ENCODE peak calls at places on chromosomes 3 and 15, in nine cellular contexts. J, K, O, B, V, A, L, N and M are unnamed samples.

GRCh38 chr3:24437326-24437725 is 57.3 kb downstream of the THRB start:
- DNase-seq in J (no peak), K (no peak), O (no peak), B (no peak), V (no peak), A (no peak), L (no peak), N (no peak), M (no peak)

GRCh38 chr3:52714335-52715302 is 8.7 kb downstream of the SPCS1 start:
- DNase-seq in J (no peak), K (no peak), O (peak), B (no peak), V (no peak), A (no peak), L (no peak), N (no peak), M (no peak)

GRCh38 chr3:18443670-18444596 is 18.8 kb upstream of the SATB1 start:
- DNase-seq in J (no peak), K (peak), O (peak), B (peak), V (peak), A (no peak), L (no peak), N (no peak), M (no peak)

GRCh38 chr15:48693474-48693873 is 48.0 kb upstream of the FBN1 start:
- DNase-seq in J (no peak), K (no peak), O (no peak), B (no peak), V (no peak), A (no peak), L (no peak), N (no peak), M (no peak)

GRCh38 chr3:32891365-32891764 is 60.1 kb upstream of the CCR4 start:
- DNase-seq in J (no peak), K (no peak), O (no peak), B (no peak), V (no peak), A (no peak), L (no peak), N (no peak), M (no peak)

GRCh38 chr3:31377045-31377642 is 155.6 kb upstream of the STT3B start:
- DNase-seq in J (no peak), K (peak), O (peak), B (no peak), V (peak), A (peak), L (peak), N (no peak), M (peak)

GRCh38 chr15:38002883-38003477 is 68.5 kb downstream of the TMCO5A start:
- DNase-seq in J (no peak), K (no peak), O (peak), B (peak), V (peak), A (no peak), L (no peak), N (no peak), M (peak)

GRCh38 chr15:80419546-80419945 is 15.4 kb downstream of the ARNT2 start:
- DNase-seq in J (no peak), K (no peak), O (no peak), B (no peak), V (no peak), A (no peak), L (no peak), N (no peak), M (no peak)

GRCh38 chr15:80275946-80276345 is 23.9 kb upstream of the CTXND1 start:
- DNase-seq in J (no peak), K (no peak), O (peak), B (no peak), V (peak), A (no peak), L (peak), N (no peak), M (no peak)

GRCh38 chr3:190709351-190709773 is 153.1 kb downstream of the GMNC start:
- DNase-seq in J (no peak), K (no peak), O (no peak), B (no peak), V (peak), A (no peak), L (no peak), N (no peak), M (no peak)

GRCh38 chr3:135106445-135106844 is 311.4 kb downstream of the EPHB1 start:
- DNase-seq in J (no peak), K (no peak), O (peak), B (no peak), V (peak), A (no peak), L (no peak), N (no peak), M (no peak)

GRCh38 chr3:197023241-197023997 is 6.2 kb downstream of the MELTF start:
- DNase-seq in J (peak), K (no peak), O (no peak), B (no peak), V (no peak), A (no peak), L (no peak), N (no peak), M (no peak)

GRCh38 chr3:149085828-149086231 is 503 bp downstream of the HLTF start:
- DNase-seq in J (no peak), K (no peak), O (peak), B (no peak), V (peak), A (no peak), L (peak), N (peak), M (no peak)

GRCh38 chr15:67004142-67004541 is 61.3 kb upstream of the SMAD3 start:
- DNase-seq in J (no peak), K (no peak), O (no peak), B (no peak), V (no peak), A (no peak), L (no peak), N (no peak), M (no peak)

GRCh38 chr3:182258538-182259177 is 534.6 kb upstream of the ATP11B start:
- DNase-seq in J (no peak), K (no peak), O (peak), B (no peak), V (peak), A (no peak), L (peak), N (no peak), M (no peak)

GRCh38 chr3:26799679-26800317 is 177.2 kb downstream of the LRRC3B start:
- DNase-seq in J (no peak), K (no peak), O (no peak), B (no peak), V (no peak), A (no peak), L (no peak), N (no peak), M (no peak)

GRCh38 chr15:31440754-31441298 is 114.2 kb downstream of the KLF13 start:
- DNase-seq in J (no peak), K (peak), O (peak), B (no peak), V (peak), A (no peak), L (no peak), N (no peak), M (no peak)

GRCh38 chr3:52606373-52607085 is 70.1 kb downstream of the UQCC5 start:
- DNase-seq in J (no peak), K (no peak), O (peak), B (no peak), V (peak), A (no peak), L (peak), N (no peak), M (peak)

GRCh38 chr3:196631655-196632032 is 7.8 kb upstream of the NRROS start:
- DNase-seq in J (no peak), K (no peak), O (no peak), B (no peak), V (no peak), A (no peak), L (no peak), N (peak), M (no peak)

GRCh38 chr15:68807249-68807648 is 13.4 kb downstream of the ANP32A start:
- DNase-seq in J (no peak), K (no peak), O (no peak), B (peak), V (no peak), A (no peak), L (no peak), N (no peak), M (no peak)

GRCh38 chr3:126858887-126859286 is 124.0 kb upstream of the PLXNA1 start:
- DNase-seq in J (no peak), K (no peak), O (peak), B (no peak), V (peak), A (no peak), L (peak), N (no peak), M (peak)

GRCh38 chr3:20240154-20240883 is 54.3 kb upstream of the SGO1 start:
- DNase-seq in J (no peak), K (no peak), O (no peak), B (no peak), V (no peak), A (no peak), L (no peak), N (no peak), M (no peak)

GRCh38 chr3:170477395-170477794 is 58.7 kb downstream of the CLDN11 start:
- DNase-seq in J (no peak), K (no peak), O (no peak), B (no peak), V (no peak), A (no peak), L (no peak), N (no peak), M (no peak)

GRCh38 chr3:45736707-45737106 is 47.5 kb downstream of the SACM1L start:
- DNase-seq in J (no peak), K (no peak), O (no peak), B (no peak), V (no peak), A (no peak), L (no peak), N (no peak), M (no peak)